ENCODE peak calls at places on chromosomes 11 and 22, in six cellular contexts. V is transverse colon, M is foreskin fibroblast, L is cardiac septum, B is MCF 10A, G is coronary artery. J is an unnamed sample.

GRCh38 chr11:117378966-117379865 is 51.6 kb downstream of the CEP164 start:
- DNase-seq in V (no peak), G (no peak), L (peak; percentile 67), B (no peak), M (no peak), J (peak; percentile 2)

GRCh38 chr11:3905080-3905953 is 49.9 kb downstream of the STIM1 start:
- DNase-seq in L (no peak), M (peak; percentile 76), V (peak; percentile 45), G (no peak), B (peak; percentile 89), J (peak; percentile 86)

GRCh38 chr22:46676479-46676878 is 56.3 kb downstream of the GRAMD4 start:
- DNase-seq in L (no peak), B (no peak), M (no peak), V (no peak), G (no peak), J (no peak)

GRCh38 chr11:56624661-56625110 is 10.0 kb upstream of the OR5M1 start:
- DNase-seq in B (peak; percentile 77), M (peak; percentile 2), G (no peak), V (no peak), L (no peak), J (peak; percentile 77)

GRCh38 chr11:111450480-111451320 is 61.5 kb downstream of the BTG4 start:
- DNase-seq in L (no peak), V (no peak), M (no peak), B (no peak), G (peak; percentile 19), J (no peak)

GRCh38 chr22:21766933-21767462 is 31.4 kb upstream of the YPEL1 start:
- DNase-seq in G (no peak), V (peak; percentile 29), B (no peak), L (no peak), M (no peak), J (no peak)

GRCh38 chr11:927871-928270 is 2.2 kb downstream of the AP2A2 start:
- DNase-seq in V (peak; percentile 54), L (no peak), G (no peak), M (no peak), B (no peak), J (no peak)

GRCh38 chr11:130431337-130431773 is 2.9 kb upstream of the ADAMTS8 start:
- DNase-seq in G (no peak), M (peak; percentile 83), L (no peak), V (peak; percentile 80), B (peak; percentile 79), J (peak; percentile 68)

GRCh38 chr11:17558025-17558780 is 11.1 kb downstream of the OTOG start:
- DNase-seq in V (no peak), B (no peak), M (no peak), L (peak; percentile 54), G (no peak), J (no peak)

GRCh38 chr11:13423372-13423771 is 39.6 kb downstream of the BTBD10 start:
- DNase-seq in L (no peak), G (no peak), B (no peak), V (no peak), M (no peak), J (no peak)

GRCh38 chr11:34846467-34846866 is 69.7 kb downstream of the APIP start:
- DNase-seq in M (peak; percentile 37), V (no peak), L (no peak), B (no peak), G (no peak), J (no peak)

GRCh38 chr22:45769569-45770210 is 98.1 kb downstream of the ATXN10 start:
- DNase-seq in G (no peak), L (no peak), V (no peak), B (no peak), M (peak; percentile 30), J (no peak)

GRCh38 chr11:46361283-46362145 is 14.3 kb downstream of the DGKZ start:
- DNase-seq in B (no peak), M (peak; percentile 78), V (peak; percentile 56), L (peak; percentile 90), G (no peak), J (no peak)

GRCh38 chr22:45233386-45233785 is 7.3 kb downstream of the KIAA0930 start:
- DNase-seq in L (no peak), M (no peak), V (no peak), B (no peak), G (no peak), J (no peak)

GRCh38 chr11:17298302-17298701 is 21.8 kb downstream of the NUCB2 start:
- DNase-seq in V (no peak), G (no peak), B (no peak), M (no peak), L (no peak), J (no peak)

GRCh38 chr11:102843474-102843873 is at the start of gene MMP3:
- DNase-seq in G (no peak), B (peak; percentile 48), V (no peak), L (no peak), M (peak; percentile 70), J (peak; percentile 57)

GRCh38 chr11:102438311-102439062 is 14.1 kb downstream of the TMEM123 start:
- DNase-seq in B (no peak), L (no peak), V (no peak), M (no peak), G (no peak), J (no peak)

GRCh38 chr22:31288496-31289235 is 3.6 kb downstream of the PIK3IP1 start:
- DNase-seq in M (no peak), V (no peak), B (no peak), L (peak; percentile 56), G (no peak), J (no peak)

GRCh38 chr11:69489746-69490365 is 8.4 kb downstream of the LINC01488 start:
- DNase-seq in L (no peak), M (no peak), G (no peak), B (no peak), V (no peak), J (no peak)

GRCh38 chr11:84212467-84213390 is 926.6 kb upstream of the CCDC90B start:
- DNase-seq in B (no peak), L (no peak), M (no peak), V (no peak), G (no peak), J (no peak)

GRCh38 chr11:6926208-6927029 is at the start of gene ZNF215:
- DNase-seq in G (peak; percentile 90), B (peak; percentile 90), M (peak; percentile 89), V (peak; percentile 89), L (peak; percentile 76), J (peak; percentile 81)

GRCh38 chr11:282630-283360 is 4.6 kb downstream of the NLRP6 start:
- DNase-seq in B (no peak), G (peak; percentile 64), M (no peak), V (no peak), L (no peak), J (no peak)

GRCh38 chr22:47836957-47837356 is 1074.5 kb downstream of the TBC1D22A start:
- DNase-seq in V (no peak), L (no peak), M (peak; percentile 1), B (no peak), G (peak; percentile 47), J (peak; percentile 35)

GRCh38 chr11:85805387-85805786 is 5.6 kb downstream of the SYTL2 start:
- DNase-seq in L (no peak), G (no peak), M (peak; percentile 76), V (no peak), B (no peak), J (no peak)

GRCh38 chr22:47298017-47298820 is 535.8 kb downstream of the TBC1D22A start:
- DNase-seq in G (no peak), V (no peak), B (no peak), M (no peak), L (peak; percentile 29), J (no peak)

GRCh38 chr22:17627961-17628303 is 617 bp downstream of the ATP6V1E1 start:
- DNase-seq in L (no peak), B (no peak), M (peak; percentile 10), V (no peak), G (no peak), J (no peak)

GRCh38 chr11:2376751-2377451 is at the start of gene CD81:
- DNase-seq in G (no peak), B (peak; percentile 38), V (no peak), M (peak; percentile 76), L (no peak), J (no peak)

GRCh38 chr11:44797886-44798683 is 71.3 kb downstream of the TSPAN18 start:
- DNase-seq in L (no peak), G (no peak), M (no peak), B (no peak), V (no peak), J (no peak)